ENCODE peak calls at places on chromosomes 6 and 20, in four cellular contexts. One of them, this sample, is unnamed.

GRCh38 chr20:40359127-40359892 is 329.7 kb downstream of the MAFB start:
- DNase-seq in HL-60: no peak
- DNase-seq in GM12878: no peak
- DNase-seq in K562: no peak
- DNase-seq in this sample: no peak

GRCh38 chr6:1382883-1383728 is 6.3 kb upstream of the FOXF2 start:
- DNase-seq in HL-60: no peak
- DNase-seq in GM12878: no peak
- DNase-seq in K562: no peak
- DNase-seq in this sample: no peak

GRCh38 chr6:41719796-41720620 is 15.4 kb downstream of the TFEB start:
- DNase-seq in HL-60: no peak
- DNase-seq in GM12878: no peak
- DNase-seq in K562: no peak
- DNase-seq in this sample: no peak

GRCh38 chr6:153442096-153442495 is 311.0 kb upstream of the RGS17 start:
- DNase-seq in HL-60: no peak
- DNase-seq in GM12878: no peak
- DNase-seq in K562: no peak
- DNase-seq in this sample: no peak

GRCh38 chr20:31569163-31570020 is 35.7 kb upstream of the ID1 start:
- DNase-seq in HL-60: no peak
- DNase-seq in GM12878: no peak
- DNase-seq in K562: peak; percentile 65
- DNase-seq in this sample: no peak

GRCh38 chr6:126112171-126112632 is 125.9 kb downstream of the TRMT11 start:
- DNase-seq in HL-60: no peak
- DNase-seq in GM12878: no peak
- DNase-seq in K562: no peak
- DNase-seq in this sample: no peak

GRCh38 chr20:32477594-32478512 is 107.3 kb downstream of the NOL4L start:
- DNase-seq in HL-60: no peak
- DNase-seq in GM12878: no peak
- DNase-seq in K562: no peak
- DNase-seq in this sample: no peak

GRCh38 chr6:170048615-170049256 is 242.1 kb downstream of the DLL1 start:
- DNase-seq in HL-60: peak; percentile 59
- DNase-seq in GM12878: no peak
- DNase-seq in K562: no peak
- DNase-seq in this sample: no peak

GRCh38 chr20:5888051-5888450 is 62.3 kb downstream of the TRMT6 start:
- DNase-seq in HL-60: no peak
- DNase-seq in GM12878: no peak
- DNase-seq in K562: no peak
- DNase-seq in this sample: no peak

GRCh38 chr6:96235927-96236326 is 220.2 kb downstream of the FUT9 start:
- DNase-seq in HL-60: no peak
- DNase-seq in GM12878: no peak
- DNase-seq in K562: no peak
- DNase-seq in this sample: no peak

GRCh38 chr6:169978615-169979161 is 227.3 kb downstream of the ERMARD start:
- DNase-seq in HL-60: no peak
- DNase-seq in GM12878: no peak
- DNase-seq in K562: no peak
- DNase-seq in this sample: no peak

GRCh38 chr6:133553652-133554051 is 312.5 kb downstream of the EYA4 start:
- DNase-seq in HL-60: no peak
- DNase-seq in GM12878: no peak
- DNase-seq in K562: peak; percentile 25
- DNase-seq in this sample: no peak

GRCh38 chr6:27296106-27296783 is 15.8 kb downstream of the POM121L2 start:
- DNase-seq in HL-60: no peak
- DNase-seq in GM12878: no peak
- DNase-seq in K562: peak; percentile 29
- DNase-seq in this sample: no peak

GRCh38 chr6:27795697-27796494 is 116.3 kb downstream of the OR2B2 start:
- DNase-seq in HL-60: peak; percentile 70
- DNase-seq in GM12878: peak; percentile 91
- DNase-seq in K562: peak; percentile 74
- DNase-seq in this sample: no peak

GRCh38 chr6:56314683-56315523 is 67.5 kb upstream of the COL21A1 start:
- DNase-seq in HL-60: no peak
- DNase-seq in GM12878: no peak
- DNase-seq in K562: peak; percentile 21
- DNase-seq in this sample: no peak

GRCh38 chr6:105374010-105374420 is 28.9 kb downstream of the PREP start:
- DNase-seq in HL-60: no peak
- DNase-seq in GM12878: no peak
- DNase-seq in K562: no peak
- DNase-seq in this sample: no peak

GRCh38 chr6:151389640-151390275 is 1.6 kb downstream of the ZBTB2 start:
- DNase-seq in HL-60: peak; percentile 29
- DNase-seq in GM12878: no peak
- DNase-seq in K562: peak; percentile 38
- DNase-seq in this sample: no peak

GRCh38 chr20:32358883-32359632 is 927 bp downstream of the ASXL1 start:
- DNase-seq in HL-60: peak; percentile 50
- DNase-seq in GM12878: no peak
- DNase-seq in K562: peak; percentile 91
- DNase-seq in this sample: peak; percentile 47

GRCh38 chr20:62774762-62775161 is 21.5 kb upstream of the MRGBP start:
- DNase-seq in HL-60: no peak
- DNase-seq in GM12878: no peak
- DNase-seq in K562: peak; percentile 75
- DNase-seq in this sample: no peak

GRCh38 chr6:24495516-24495847 is 713 bp downstream of the ALDH5A1 start:
- DNase-seq in HL-60: peak; percentile 25
- DNase-seq in GM12878: no peak
- DNase-seq in K562: peak; percentile 49
- DNase-seq in this sample: peak; percentile 62

GRCh38 chr6:137159912-137160311 is 13.5 kb downstream of the IL22RA2 start:
- DNase-seq in HL-60: no peak
- DNase-seq in GM12878: no peak
- DNase-seq in K562: no peak
- DNase-seq in this sample: no peak

GRCh38 chr6:129370268-129370916 is 339.6 kb downstream of the ARHGAP18 start:
- DNase-seq in HL-60: no peak
- DNase-seq in GM12878: no peak
- DNase-seq in K562: peak; percentile 18
- DNase-seq in this sample: peak; percentile 2

GRCh38 chr6:19536838-19537237 is 300.3 kb upstream of the ID4 start:
- DNase-seq in HL-60: no peak
- DNase-seq in GM12878: no peak
- DNase-seq in K562: no peak
- DNase-seq in this sample: no peak

GRCh38 chr6:92708945-92709344 is 710.4 kb downstream of the EPHA7 start:
- DNase-seq in HL-60: no peak
- DNase-seq in GM12878: no peak
- DNase-seq in K562: no peak
- DNase-seq in this sample: no peak

GRCh38 chr20:40309731-40310130 is 379.3 kb downstream of the MAFB start:
- DNase-seq in HL-60: no peak
- DNase-seq in GM12878: no peak
- DNase-seq in K562: no peak
- DNase-seq in this sample: no peak

GRCh38 chr6:107611060-107611824 is 121.3 kb downstream of the SOBP start:
- DNase-seq in HL-60: no peak
- DNase-seq in GM12878: no peak
- DNase-seq in K562: no peak
- DNase-seq in this sample: no peak

GRCh38 chr20:59830107-59831023 is 103.1 kb downstream of the SYCP2 start:
- DNase-seq in HL-60: no peak
- DNase-seq in GM12878: no peak
- DNase-seq in K562: no peak
- DNase-seq in this sample: no peak

DNA sequence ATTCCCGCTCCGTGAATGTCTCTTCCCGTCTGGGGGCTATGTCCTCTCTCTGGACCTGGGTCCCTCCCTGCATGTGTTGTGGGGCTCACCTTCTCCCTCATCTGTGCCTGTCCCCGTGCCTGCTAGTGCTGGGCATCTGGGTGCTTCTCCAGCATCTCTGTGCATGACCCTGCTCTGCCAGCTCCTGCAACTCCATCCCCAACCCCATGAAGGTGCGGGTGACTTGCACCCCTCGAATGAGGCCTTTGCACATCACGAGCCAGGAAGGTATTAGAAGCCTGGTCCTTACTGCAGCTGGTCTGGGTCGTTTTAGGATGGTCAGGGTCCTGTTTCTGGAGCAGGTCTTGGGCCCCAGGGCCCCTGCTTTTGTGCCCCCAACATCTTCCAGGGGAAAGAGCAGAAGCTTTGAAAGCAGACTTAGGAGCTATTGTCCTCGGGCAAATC is 109.7 kb downstream of the AGPAT4 start:
- DNase-seq in HL-60: no peak
- DNase-seq in GM12878: no peak
- DNase-seq in K562: no peak
- DNase-seq in this sample: no peak
- TF ChIP-seq SPI1 in HL-60: no peak
- TF ChIP-seq SPI1 in GM12878: no peak
- TF ChIP-seq SPI1 in K562: no peak
- TF ChIP-seq SPI1 in this sample: no peak

DNA sequence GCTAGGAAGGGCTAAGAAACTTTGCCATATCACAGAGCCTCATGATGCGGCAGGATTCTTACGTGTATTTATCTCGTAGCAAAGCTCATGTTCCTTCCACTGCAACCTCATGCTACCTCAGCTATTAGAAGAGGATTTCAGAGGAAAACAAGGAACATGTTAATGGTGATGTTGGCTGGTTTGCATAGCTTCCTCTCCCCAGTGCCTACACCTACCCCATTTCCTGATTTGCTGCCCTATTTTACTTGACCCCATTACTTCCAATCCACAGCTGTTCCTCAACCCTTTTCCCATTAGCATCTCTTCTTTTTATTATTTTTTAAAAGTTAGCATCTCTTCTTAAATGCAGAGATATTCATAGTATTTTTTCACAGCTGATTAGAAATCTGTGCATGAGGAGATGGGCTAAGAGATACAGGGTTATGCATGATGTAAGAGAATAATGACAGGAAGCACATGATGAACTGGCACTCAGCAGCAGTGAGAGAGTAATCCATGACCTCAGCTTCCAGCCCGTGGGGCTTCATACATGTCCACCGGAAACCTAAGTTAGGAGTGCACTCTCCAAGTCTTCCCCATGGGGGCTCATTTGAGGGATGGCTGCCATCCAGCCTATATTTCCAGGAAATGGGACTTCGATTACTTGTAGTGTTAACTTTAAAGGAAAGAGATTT is 106.1 kb upstream of the ASF1A start:
- DNase-seq in HL-60: no peak
- DNase-seq in GM12878: no peak
- DNase-seq in K562: no peak
- DNase-seq in this sample: no peak
- TF ChIP-seq SPI1 in HL-60: no peak
- TF ChIP-seq SPI1 in GM12878: no peak
- TF ChIP-seq SPI1 in K562: no peak
- TF ChIP-seq SPI1 in this sample: no peak

DNA sequence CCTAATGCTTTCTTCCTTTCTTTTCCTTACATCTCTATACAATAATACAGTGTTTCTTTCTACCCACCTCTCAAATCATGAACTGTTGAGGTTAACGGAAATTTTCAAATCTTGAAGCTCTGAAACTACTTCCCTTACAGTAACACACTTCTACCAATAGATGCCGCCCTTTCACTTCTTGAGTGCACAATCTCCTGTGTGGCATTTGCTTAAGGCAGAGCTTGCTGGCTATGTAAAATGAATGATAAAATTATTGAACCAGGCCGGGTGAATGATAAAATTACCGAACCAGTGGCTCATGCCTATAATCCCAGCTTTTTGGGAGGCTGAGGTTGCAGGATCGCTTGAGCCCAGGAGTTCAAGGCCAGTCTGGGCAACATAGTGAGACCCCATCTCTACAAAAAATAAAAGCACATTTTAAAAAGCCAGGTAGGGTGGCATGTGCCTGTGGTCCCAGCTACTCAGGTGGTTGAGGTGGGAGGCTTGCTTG is 56.8 kb downstream of the KCNS1 start:
- DNase-seq in HL-60: no peak
- DNase-seq in GM12878: no peak
- DNase-seq in K562: peak; percentile 34
- DNase-seq in this sample: no peak
- TF ChIP-seq SPI1 in HL-60: no peak
- TF ChIP-seq SPI1 in GM12878: no peak
- TF ChIP-seq SPI1 in K562: no peak
- TF ChIP-seq SPI1 in this sample: no peak

DNA sequence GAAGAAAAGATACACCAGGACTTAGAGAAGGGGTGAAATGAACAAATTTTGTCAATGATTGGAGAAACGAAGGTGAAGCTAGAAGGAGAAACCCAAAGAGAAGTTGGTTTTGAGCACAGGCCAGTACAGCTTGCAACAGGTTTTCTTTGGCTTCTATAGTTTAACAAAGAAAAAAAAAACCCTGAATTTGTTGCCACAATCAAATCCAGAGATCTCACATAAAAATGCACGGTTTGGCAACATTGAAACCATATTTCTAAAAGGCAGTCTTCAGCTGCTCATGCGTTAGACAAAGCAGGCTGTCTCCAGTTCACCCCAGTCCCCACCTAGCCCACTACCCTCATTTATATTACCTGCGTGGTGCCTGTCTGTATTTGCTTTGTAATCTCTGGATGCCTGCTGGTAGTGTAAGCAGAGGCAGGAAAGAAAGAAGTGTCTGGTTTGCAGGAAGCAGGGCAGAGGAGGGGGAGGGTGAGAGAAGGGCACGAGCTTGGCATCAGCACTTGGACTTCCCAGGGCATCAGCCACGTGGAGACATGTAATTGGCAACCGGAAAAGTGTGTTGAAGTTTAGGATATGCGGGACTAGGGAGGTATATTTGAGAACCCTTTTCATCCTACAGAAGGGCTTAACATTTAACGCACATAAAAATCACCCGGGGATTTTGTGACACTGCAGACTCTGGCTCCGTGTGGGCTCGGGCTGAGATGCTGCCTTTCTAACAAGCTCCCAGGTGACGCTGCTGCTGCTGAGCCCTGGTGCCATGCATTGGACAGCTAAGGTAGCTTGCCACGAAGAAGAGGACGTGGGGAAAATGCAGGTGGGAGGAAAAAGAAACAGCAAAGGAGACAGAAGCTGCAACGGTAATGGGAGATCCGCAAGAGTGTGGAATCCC is 14.4 kb downstream of the PFDN4 start:
- DNase-seq in HL-60: no peak
- DNase-seq in GM12878: no peak
- DNase-seq in K562: no peak
- DNase-seq in this sample: no peak
- TF ChIP-seq SPI1 in HL-60: no peak
- TF ChIP-seq SPI1 in GM12878: no peak
- TF ChIP-seq SPI1 in K562: no peak
- TF ChIP-seq SPI1 in this sample: no peak